ENCODE peak calls at places on chromosomes 2 and 18, in four cellular contexts. Z is HepG2, Y is GM12878, E is K562. P is an unnamed sample.

GRCh38 chr2:218732761-218733158 is 22.1 kb downstream of the TTLL4 start:
- DNase-seq in Z (no peak), Y (no peak), E (no peak), P (no peak)

GRCh38 chr2:72920317-72921087 is 3.2 kb downstream of the EMX1 start:
- DNase-seq in Z (no peak), Y (no peak), E (no peak), P (no peak)

GRCh38 chr18:62982600-62983251 is 267.4 kb downstream of the PHLPP1 start:
- DNase-seq in Z (peak), Y (peak), E (peak), P (peak)

GRCh38 chr2:10288606-10289005 is 14.1 kb upstream of the HPCAL1 start:
- DNase-seq in E (no peak), Z (no peak), Y (no peak), P (no peak)

GRCh38 chr2:45874324-45874723 is 222.8 kb downstream of the PRKCE start:
- DNase-seq in Z (no peak), Y (no peak), E (no peak), P (no peak)

GRCh38 chr2:38627400-38627799 is 24.7 kb upstream of the HNRNPLL start:
- DNase-seq in Y (no peak), Z (peak), E (no peak), P (no peak)

GRCh38 chr18:13500891-13501887 is 225.2 kb downstream of the FAM210A start:
- DNase-seq in Y (no peak), E (no peak), Z (no peak), P (no peak)

GRCh38 chr2:229660951-229661350 is 53.4 kb downstream of the DNER start:
- DNase-seq in Z (no peak), Y (no peak), E (no peak), P (no peak)

GRCh38 chr2:88729061-88729745 is 37.7 kb downstream of the RPIA start:
- DNase-seq in Y (no peak), Z (no peak), E (no peak), P (no peak)

GRCh38 chr2:217906787-217907186 is 96.0 kb downstream of the TNS1 start:
- DNase-seq in E (no peak), Z (no peak), Y (no peak), P (no peak)

GRCh38 chr2:186456941-186457340 is 29.1 kb upstream of the ZC3H15 start:
- DNase-seq in Z (no peak), Y (no peak), E (no peak), P (no peak)

GRCh38 chr2:233165895-233166661 is 85.4 kb upstream of the ATG16L1 start:
- DNase-seq in E (peak), Z (no peak), Y (no peak), P (no peak)

GRCh38 chr2:175567435-175568061 is 386.0 kb upstream of the ATP5MC3 start:
- DNase-seq in Y (no peak), Z (no peak), E (no peak), P (no peak)

GRCh38 chr2:43225093-43225787 is 1.2 kb downstream of the ZFP36L2 start:
- DNase-seq in Y (no peak), Z (no peak), E (peak), P (no peak)

GRCh38 chr18:29531746-29532145 is 1354.8 kb upstream of the CDH2 start:
- DNase-seq in Y (no peak), E (no peak), Z (no peak), P (no peak)

GRCh38 chr2:11679016-11679415 is 9.0 kb upstream of the NTSR2 start:
- DNase-seq in Z (no peak), E (no peak), Y (no peak), P (no peak)

GRCh38 chr18:31558567-31558966 is 33.1 kb upstream of the TTR start:
- DNase-seq in Z (peak), E (no peak), Y (no peak), P (no peak)

GRCh38 chr18:31557446-31557845 is 34.2 kb upstream of the TTR start:
- DNase-seq in E (no peak), Y (no peak), Z (no peak), P (no peak)

GRCh38 chr18:31554776-31555175 is 36.9 kb upstream of the TTR start:
- DNase-seq in Y (no peak), Z (no peak), E (no peak), P (no peak)

GRCh38 chr18:31553800-31554199 is 37.9 kb upstream of the TTR start:
- DNase-seq in Y (no peak), Z (no peak), E (peak), P (no peak)

DNA sequence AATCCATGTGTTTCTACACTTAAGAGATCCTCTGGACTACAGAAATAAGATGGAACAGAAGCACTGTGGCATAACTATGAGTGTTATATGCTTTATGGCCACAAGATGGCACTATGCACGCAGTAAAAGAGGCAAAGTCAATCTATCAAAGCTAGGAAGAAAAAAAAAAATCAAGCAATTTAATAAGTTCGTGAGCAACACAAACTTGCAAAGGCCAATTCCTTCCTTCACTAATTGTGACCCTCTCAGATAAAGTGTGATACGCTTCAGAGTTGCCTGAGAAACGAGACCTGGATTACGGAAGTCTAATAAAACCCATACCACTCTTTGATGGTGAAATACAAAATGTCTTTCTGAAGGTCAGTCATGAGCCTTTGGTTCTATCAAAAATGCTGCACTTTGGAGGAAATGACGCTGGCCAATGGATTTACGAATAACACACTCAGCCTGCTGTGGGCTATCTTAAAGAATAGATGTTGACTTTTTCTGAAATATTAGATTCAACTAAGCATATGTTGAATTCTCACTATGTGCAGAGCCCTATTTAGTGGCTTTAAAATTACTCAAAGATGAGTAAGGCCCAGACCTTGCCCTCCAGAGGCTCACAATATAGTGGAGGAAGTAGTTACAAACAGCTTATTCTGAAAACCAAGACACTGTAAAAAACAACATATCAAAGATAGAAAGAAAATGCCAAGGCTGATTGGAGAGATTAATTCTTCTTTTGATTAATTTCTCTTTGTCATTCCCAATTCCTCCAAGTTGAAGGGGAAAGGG is 35.5 kb upstream of the TTR start:
- DNase-seq in Y (peak), Z (peak), E (peak), P (peak)
- TF ChIP-seq FOXM1 in Y (no peak), Z (no peak), E (no peak), P (no peak)

GRCh38 chr2:239143858-239144712 is 256.7 kb downstream of the HDAC4 start:
- DNase-seq in Z (peak), E (peak), Y (no peak), P (peak)
- TF ChIP-seq BHLHE40 in Z (no peak), E (no peak), Y (no peak), P (no peak)

GRCh38 chr18:49846718-49847470 is 33.6 kb upstream of the ACAA2 start:
- DNase-seq in Z (no peak), Y (no peak), E (no peak), P (no peak)
- TF ChIP-seq FOXM1 in Z (no peak), Y (no peak), E (no peak), P (no peak)

GRCh38 chr2:235511187-235511661 is 17.4 kb downstream of the AGAP1 start:
- DNase-seq in Y (no peak), Z (peak), E (no peak), P (no peak)

GRCh38 chr2:235508371-235509160 is 14.7 kb downstream of the AGAP1 start:
- DNase-seq in Y (no peak), Z (no peak), E (no peak), P (no peak)

GRCh38 chr2:235512699-235513053 is 18.8 kb downstream of the AGAP1 start:
- DNase-seq in Y (no peak), E (no peak), Z (no peak), P (no peak)

GRCh38 chr2:235511751-235512698 is 18.2 kb downstream of the AGAP1 start:
- DNase-seq in Y (no peak), Z (no peak), E (no peak), P (no peak)

DNA sequence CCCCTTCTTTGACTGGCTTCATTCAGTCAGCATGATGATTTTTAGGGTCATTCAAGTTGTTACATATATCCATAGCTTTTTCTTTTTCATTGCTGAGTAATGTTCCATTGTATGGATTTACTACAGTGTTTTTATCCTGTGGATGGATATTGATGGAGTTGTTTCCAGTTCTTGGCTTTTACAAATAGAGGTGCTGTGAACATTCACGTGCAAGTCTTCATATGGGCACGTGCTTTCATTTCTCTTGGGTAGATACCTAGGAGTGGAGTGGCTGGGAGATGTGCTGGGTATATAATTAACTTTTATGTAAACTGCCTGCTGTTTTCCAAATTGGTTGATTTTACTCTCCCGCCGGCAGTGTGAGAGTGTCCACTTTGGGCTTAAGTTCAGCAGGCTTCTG is 16.5 kb downstream of the AGAP1 start:
- DNase-seq in E (no peak), Z (peak), Y (no peak), P (no peak)
- TF ChIP-seq BHLHE40 in E (no peak), Z (no peak), Y (no peak), P (no peak)

DNA sequence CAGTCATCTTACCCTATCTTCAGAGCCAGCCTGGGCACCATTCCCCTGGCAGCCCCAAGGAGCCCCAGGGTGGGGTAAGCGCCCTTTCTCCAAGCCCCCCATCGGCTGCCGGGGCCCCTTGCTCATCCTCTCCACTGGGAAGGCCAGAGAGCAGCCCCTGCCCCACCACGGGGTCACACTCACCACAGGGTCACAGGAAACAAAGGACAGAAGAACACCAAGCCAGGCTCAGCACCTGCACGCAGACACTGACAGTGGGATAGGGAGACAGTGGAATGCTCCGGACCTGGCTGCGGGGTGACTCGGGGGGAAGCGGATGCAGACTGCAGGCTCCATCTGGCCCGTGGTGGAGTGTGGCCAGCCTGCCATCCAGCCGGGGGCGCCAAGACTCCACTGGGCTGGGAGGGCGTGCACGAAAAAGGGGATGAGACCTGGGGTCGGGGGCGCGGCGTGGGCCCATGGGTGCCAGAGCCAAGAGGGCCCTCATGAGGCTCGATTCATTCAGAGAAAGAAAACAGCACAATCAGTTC is 21.1 kb downstream of the HDAC4 start:
- DNase-seq in E (no peak), Z (no peak), Y (no peak), P (no peak)
- TF ChIP-seq FOXM1 in E (no peak), Z (no peak), Y (no peak), P (no peak)

DNA sequence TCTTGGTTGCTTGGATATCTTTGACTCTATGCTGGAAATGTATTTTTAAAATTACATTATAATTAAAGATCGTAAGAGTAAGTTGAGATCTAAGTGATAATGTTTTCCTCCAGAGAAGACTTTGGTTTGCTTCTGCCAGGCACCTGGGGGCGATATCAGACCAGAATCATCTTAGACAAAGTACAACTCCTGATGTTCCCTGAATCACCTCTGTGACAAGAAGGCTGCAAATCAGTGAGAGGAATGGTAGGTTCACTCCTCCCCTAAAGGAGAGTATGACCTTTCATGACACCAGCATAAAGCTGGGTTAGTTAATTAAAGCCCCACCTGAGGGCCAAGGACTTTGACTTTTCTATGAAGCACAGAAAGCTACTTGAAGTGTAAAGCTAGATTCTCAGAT is 114.4 kb upstream of the DTNA start:
- DNase-seq in Y (no peak), Z (peak), E (no peak), P (no peak)
- TF ChIP-seq BHLHE40 in Y (no peak), Z (no peak), E (no peak), P (no peak)

GRCh38 chr18:76256897-76257500 is 238.0 kb downstream of the ZNF516 start:
- DNase-seq in Z (peak), E (peak), Y (no peak), P (peak)
- TF ChIP-seq FOXM1 in Z (no peak), E (no peak), Y (no peak), P (no peak)

GRCh38 chr2:140714586-140714985 is 1416.2 kb downstream of the LRP1B start:
- DNase-seq in Z (no peak), E (no peak), Y (no peak), P (no peak)
- TF ChIP-seq BHLHE40 in Z (no peak), E (no peak), Y (no peak), P (no peak)

GRCh38 chr2:134623796-134624195 is 95.0 kb downstream of the TMEM163 start:
- DNase-seq in E (no peak), Z (no peak), Y (peak), P (no peak)
- TF ChIP-seq FOXM1 in E (no peak), Z (no peak), Y (peak), P (no peak)